ENCODE peak calls at places on chromosome 20, in four cellular contexts. R is Calu3, I is type B pancreatic cell, Z is LoVo. M is an unnamed sample.

GRCh38 chr20:59498291-59498690 is 106.0 kb upstream of the PHACTR3 start:
- DNase-seq in Z (no peak), I (no peak), R (no peak), M (no peak)

GRCh38 chr20:47785321-47785899 is at the start of gene SULF2:
- DNase-seq in Z (peak), I (no peak), R (peak), M (no peak)

GRCh38 chr20:48015943-48016723 is 230.9 kb upstream of the SULF2 start:
- DNase-seq in Z (no peak), I (no peak), R (no peak), M (no peak)

GRCh38 chr20:1296922-1297321 is 30.8 kb downstream of the SNPH start:
- DNase-seq in I (no peak), Z (no peak), R (no peak), M (no peak)

GRCh38 chr20:40506567-40506966 is 182.5 kb downstream of the MAFB start:
- DNase-seq in Z (peak), I (no peak), R (peak), M (peak)

GRCh38 chr20:46246527-46246926 is 61.8 kb downstream of the CDH22 start:
- DNase-seq in I (no peak), R (no peak), Z (no peak), M (no peak)

GRCh38 chr20:62931464-62931863 is 5.2 kb upstream of the DIDO1 start:
- DNase-seq in Z (no peak), R (no peak), I (no peak), M (no peak)

GRCh38 chr20:59662856-59663512 is 58.6 kb downstream of the PHACTR3 start:
- DNase-seq in R (no peak), Z (no peak), I (peak), M (no peak)

GRCh38 chr20:59006167-59006863 is 739 bp downstream of the CTSZ start:
- DNase-seq in I (no peak), R (peak), Z (peak), M (peak)

GRCh38 chr20:49288250-49288751 is 10.4 kb upstream of the ZNFX1 start:
- DNase-seq in I (no peak), R (no peak), Z (no peak), M (peak)

GRCh38 chr20:35773154-35773751 is 1.4 kb downstream of the PHF20 start:
- DNase-seq in R (no peak), Z (no peak), I (no peak), M (no peak)

GRCh38 chr20:58900292-58900931 is 47.9 kb downstream of the GNAS start:
- DNase-seq in I (peak), R (no peak), Z (no peak), M (no peak)

GRCh38 chr20:46050885-46051284 is 21.9 kb downstream of the SLC12A5 start:
- DNase-seq in R (no peak), Z (no peak), I (no peak), M (no peak)

GRCh38 chr20:59320850-59321631 is 20.6 kb downstream of the EDN3 start:
- DNase-seq in I (no peak), Z (no peak), R (no peak), M (no peak)

GRCh38 chr20:33110147-33110825 is 30.8 kb downstream of the BPIFB4 start:
- DNase-seq in I (no peak), R (no peak), Z (no peak), M (peak)

M was measured in mesenteric fat pad.